ENCODE peak calls at places on chromosomes 2 and 18, in seven cellular contexts. K is HepG2; T is transverse colon; S is H7; L is HCT116; Z is lower lobe of right lung; P is CD8-positive, alpha-beta memory T cell. D is an unnamed sample. For H3K36me3, the result is how much of the 10 kb centered on the place peaks cover.

GRCh38 chr2:73176205-73176880 is 26.0 kb upstream of the NOTO start:
- DNase-seq in K (peak), T (peak), S (peak), L (no peak), Z (no peak), P (no peak), D (no peak)

GRCh38 chr18:47729356-47729755 is 201.1 kb downstream of the SMAD2 start:
- DNase-seq in K (no peak), T (no peak), S (no peak), L (no peak), Z (no peak), P (no peak), D (no peak)

GRCh38 chr2:237714690-237715458 is 83.7 kb upstream of the RBM44 start:
- DNase-seq in K (peak), T (no peak), S (peak), L (no peak), Z (no peak), P (no peak), D (peak)

GRCh38 chr2:128310761-128311160 is 7.9 kb downstream of the HS6ST1 start:
- DNase-seq in K (no peak), T (no peak), S (peak), L (no peak), Z (peak), P (no peak), D (no peak)

GRCh38 chr2:53018830-53019425 is 748.7 kb upstream of the CHAC2 start:
- DNase-seq in K (no peak), T (no peak), S (peak), L (no peak), Z (no peak), P (no peak), D (no peak)

GRCh38 chr2:221822416-221822815 is 250.3 kb upstream of the EPHA4 start:
- DNase-seq in K (no peak), T (no peak), S (no peak), L (no peak), Z (no peak), P (no peak), D (no peak)

GRCh38 chr2:30807249-30807648 is at the start of gene CAPN13:
- DNase-seq in K (no peak), T (peak), S (peak), L (peak), Z (no peak), P (no peak), D (no peak)

GRCh38 chr18:26429535-26429934 is 118.8 kb downstream of the KCTD1 start:
- DNase-seq in K (peak), T (no peak), S (peak), L (peak), Z (no peak), P (no peak), D (peak)

GRCh38 chr2:129087133-129087813 is 768.6 kb upstream of the HS6ST1 start:
- DNase-seq in K (no peak), T (no peak), S (no peak), L (no peak), Z (no peak), P (no peak), D (peak)

GRCh38 chr2:192119536-192119935 is 75.2 kb downstream of the TMEFF2 start:
- DNase-seq in K (no peak), T (no peak), S (no peak), L (no peak), Z (no peak), P (no peak), D (no peak)

GRCh38 chr18:26453370-26454030 is 94.9 kb downstream of the KCTD1 start:
- DNase-seq in K (no peak), T (no peak), S (no peak), L (no peak), Z (no peak), P (no peak), D (no peak)

GRCh38 chr2:67103161-67103560 is 294.0 kb upstream of the ETAA1 start:
- DNase-seq in K (no peak), T (no peak), S (no peak), L (no peak), Z (no peak), P (no peak), D (no peak)

GRCh38 chr2:156537147-156537546 is 101.0 kb downstream of the GPD2 start:
- DNase-seq in K (no peak), T (no peak), S (no peak), L (no peak), Z (no peak), P (no peak), D (peak)

GRCh38 chr2:105732096-105732495 is 12.6 kb upstream of the NCK2 start:
- DNase-seq in K (no peak), T (no peak), S (no peak), L (no peak), Z (no peak), P (no peak), D (no peak)

GRCh38 chr18:48002933-48003365 is 72.5 kb upstream of the SMAD2 start:
- DNase-seq in K (no peak), T (peak), S (no peak), L (peak), Z (peak), P (no peak), D (peak)

GRCh38 chr2:11387100-11387390 is 42.6 kb upstream of the ROCK2 start:
- DNase-seq in K (no peak), T (peak), S (no peak), L (no peak), Z (no peak), P (no peak), D (no peak)

GRCh38 chr2:137800386-137800785 is 163.9 kb upstream of the HNMT start:
- DNase-seq in K (no peak), T (no peak), S (no peak), L (no peak), Z (no peak), P (no peak), D (no peak)

GRCh38 chr2:177334940-177335543 is 57.5 kb upstream of the AGPS start:
- DNase-seq in K (peak), T (no peak), S (peak), L (peak), Z (no peak), P (no peak), D (no peak)

GRCh38 chr2:28137221-28137620 is 246.7 kb downstream of the BABAM2 start:
- DNase-seq in K (no peak), T (no peak), S (no peak), L (no peak), Z (no peak), P (no peak), D (peak)

GRCh38 chr18:46771141-46771540 is 14.3 kb upstream of the ST8SIA5 start:
- DNase-seq in K (no peak), T (no peak), S (no peak), L (no peak), Z (no peak), P (no peak), D (peak)

GRCh38 chr2:118224144-118224887 is 136.0 kb downstream of the INSIG2 start:
- DNase-seq in K (no peak), T (peak), S (peak), L (no peak), Z (peak), P (no peak), D (peak)

GRCh38 chr2:235371018-235371417 is 122.8 kb upstream of the AGAP1 start:
- DNase-seq in K (no peak), T (no peak), S (no peak), L (no peak), Z (no peak), P (no peak), D (no peak)

GRCh38 chr2:29260151-29260772 is 145.0 kb downstream of the CLIP4 start:
- DNase-seq in K (no peak), T (no peak), S (no peak), L (no peak), Z (no peak), P (no peak), D (no peak)

GRCh38 chr2:241010531-241011295 is 12.3 kb downstream of the SNED1 start:
- DNase-seq in K (no peak), T (no peak), S (no peak), L (no peak), Z (peak), P (no peak), D (no peak)

GRCh38 chr18:24503182-24503581 is 42.7 kb downstream of the HRH4 start:
- DNase-seq in K (no peak), T (no peak), S (no peak), L (no peak), Z (no peak), P (no peak), D (no peak)

GRCh38 chr2:42903821-42904575 is 111.6 kb upstream of the HAAO start:
- DNase-seq in K (no peak), T (no peak), S (peak), L (no peak), Z (no peak), P (no peak), D (no peak)

GRCh38 chr2:126756125-126756524 is 100.2 kb downstream of the GYPC start:
- DNase-seq in K (no peak), T (no peak), S (no peak), L (no peak), Z (no peak), P (no peak), D (no peak)

GRCh38 chr2:130387071-130387400 is 31.2 kb downstream of the PTPN18 start:
- DNase-seq in K (no peak), T (no peak), S (no peak), L (no peak), Z (no peak), P (no peak), D (no peak)

GRCh38 chr18:50757358-50757757 is 62.5 kb downstream of the MRO start:
- DNase-seq in K (no peak), T (peak), S (no peak), L (no peak), Z (no peak), P (no peak), D (no peak)

GRCh38 chr2:55779459-55780421 is 86.1 kb upstream of the PNPT1 start:
- DNase-seq in K (peak), T (no peak), S (no peak), L (peak), Z (no peak), P (no peak), D (no peak)

GRCh38 chr2:217573565-217573964 is 429.2 kb downstream of the TNS1 start:
- DNase-seq in K (no peak), T (no peak), S (no peak), L (no peak), Z (no peak), P (no peak), D (peak)

GRCh38 chr2:7448578-7449264 is 531.5 kb downstream of the RNF144A start:
- DNase-seq in K (no peak), T (no peak), S (no peak), L (no peak), Z (no peak), P (no peak), D (no peak)

GRCh38 chr2:3628241-3628679 is 29.7 kb upstream of the ALLC start:
- DNase-seq in K (no peak), T (no peak), S (peak), L (no peak), Z (no peak), P (no peak), D (no peak)

GRCh38 chr2:27886322-27886721 is 3.9 kb downstream of the RBKS start:
- DNase-seq in K (no peak), T (no peak), S (no peak), L (no peak), Z (no peak), P (no peak), D (no peak)

GRCh38 chr18:29681578-29681977 is 1361.0 kb downstream of the DSC3 start:
- DNase-seq in K (no peak), T (no peak), S (no peak), L (no peak), Z (no peak), P (no peak), D (no peak)

DNA sequence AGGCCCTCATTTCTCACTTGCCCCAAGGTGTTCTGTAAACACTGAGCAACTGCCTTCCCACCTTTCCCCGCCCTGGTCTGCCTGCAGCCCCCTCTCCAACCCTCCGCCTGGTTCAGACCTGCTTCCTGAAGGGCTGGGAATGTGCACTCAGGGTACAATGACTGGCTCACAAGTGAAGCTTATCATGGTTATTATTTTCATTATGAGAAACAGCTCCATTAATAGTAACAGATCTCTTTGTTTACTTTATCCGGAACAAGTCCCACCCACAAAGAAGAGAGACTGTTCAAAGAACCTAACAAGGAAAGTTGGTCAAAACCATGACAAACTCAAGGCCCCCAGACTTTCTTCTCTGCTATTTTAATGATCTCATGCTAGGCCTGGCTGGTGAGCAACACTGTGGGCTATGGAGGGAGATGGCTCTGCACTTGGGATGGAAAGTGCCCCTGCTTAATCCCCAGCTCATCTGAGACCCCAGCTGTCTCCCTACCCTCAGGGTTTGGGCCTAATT is 36.7 kb downstream of the ARHGAP25 start:
- DNase-seq in K (no peak), T (no peak), S (no peak), L (no peak), Z (no peak), P (no peak), D (no peak)
- H3K4me3 ChIP-seq in K (no peak), T (no peak), S (no peak), L (no peak), Z (no peak), P (peak), D (no peak)

GRCh38 chr18:12366794-12367193 is 10.2 kb downstream of the AFG3L2 start:
- DNase-seq in K (no peak), T (no peak), S (no peak), L (no peak), Z (no peak), P (no peak), D (no peak)
- H3K36me3 ChIP-seq in K (half or more), T (under half), S (under half), L (under half), Z (half or more), P (under half), D (under half)

DNA sequence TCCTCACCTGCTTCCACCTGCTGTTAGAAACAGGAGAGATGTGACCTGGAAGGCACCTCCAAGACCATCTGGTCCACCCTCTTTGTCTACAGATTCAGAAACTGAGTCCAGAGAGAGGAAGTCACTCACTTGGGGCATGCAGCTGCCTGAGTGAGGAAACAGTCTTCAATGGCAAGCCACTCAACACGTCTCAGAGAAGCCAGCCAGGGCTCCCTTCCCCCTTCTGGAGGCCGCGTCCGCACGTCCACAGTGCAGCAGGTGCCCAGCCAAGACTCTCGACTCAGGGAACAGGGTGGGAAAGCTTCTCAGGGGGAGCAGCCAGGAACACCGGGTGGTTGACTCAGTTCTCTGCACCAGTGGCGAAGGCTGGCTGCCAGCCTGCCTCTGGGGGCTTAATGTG is 201.7 kb downstream of the BCL11A start:
- DNase-seq in K (no peak), T (no peak), S (no peak), L (no peak), Z (no peak), P (no peak), D (no peak)
- H3K4me3 ChIP-seq in K (no peak), T (no peak), S (no peak), L (no peak), Z (no peak), P (no peak), D (no peak)

DNA sequence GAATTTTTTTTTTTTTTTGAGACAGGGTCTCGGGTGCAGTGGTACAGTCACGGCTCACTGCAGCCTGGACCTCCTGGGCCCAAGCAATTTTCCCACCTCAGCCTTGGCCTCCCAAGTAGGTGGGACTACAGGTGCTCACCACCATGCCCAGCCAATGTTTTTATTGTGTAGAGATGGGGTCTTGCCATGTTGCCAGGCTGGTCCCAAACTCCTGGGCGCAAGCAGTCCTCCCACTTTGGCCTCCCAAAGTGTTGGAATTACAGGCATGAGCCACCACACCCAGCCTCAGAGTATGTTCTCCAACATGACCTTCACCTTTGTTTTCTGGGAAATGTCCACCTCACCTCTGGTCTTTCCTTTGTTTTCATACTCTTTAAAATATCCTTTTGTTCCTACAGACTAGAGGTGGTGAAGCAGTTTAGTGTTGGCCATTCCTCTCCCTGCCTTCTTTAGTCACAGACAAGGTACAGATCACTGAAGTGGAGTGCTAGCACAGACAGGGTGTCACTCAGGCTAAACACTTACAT is 19.5 kb upstream of the MOCOS start:
- DNase-seq in K (no peak), T (no peak), S (no peak), L (no peak), Z (no peak), P (no peak), D (no peak)
- H3K36me3 ChIP-seq in K (under half), T (half or more), S (under half), L (under half), Z (half or more), P (under half), D (under half)

GRCh38 chr18:63407734-63408133 is 14.5 kb downstream of the VPS4B start:
- DNase-seq in K (no peak), T (no peak), S (no peak), L (no peak), Z (no peak), P (no peak), D (no peak)

GRCh38 chr18:63412949-63413348 is 9.3 kb downstream of the VPS4B start:
- DNase-seq in K (no peak), T (no peak), S (no peak), L (no peak), Z (no peak), P (no peak), D (no peak)

GRCh38 chr18:63405986-63406385 is 16.3 kb downstream of the VPS4B start:
- DNase-seq in K (no peak), T (no peak), S (no peak), L (no peak), Z (no peak), P (no peak), D (no peak)

GRCh38 chr18:63409301-63409700 is 13.0 kb downstream of the VPS4B start:
- DNase-seq in K (no peak), T (no peak), S (no peak), L (no peak), Z (no peak), P (no peak), D (peak)

GRCh38 chr18:63410792-63411191 is 11.5 kb downstream of the VPS4B start:
- DNase-seq in K (peak), T (no peak), S (no peak), L (no peak), Z (no peak), P (no peak), D (peak)
- H3K4me3 ChIP-seq in K (no peak), T (no peak), S (no peak), L (no peak), Z (no peak), P (no peak), D (no peak)

GRCh38 chr2:174585657-174586056 is 11.9 kb downstream of the WIPF1 start:
- DNase-seq in K (no peak), T (no peak), S (peak), L (no peak), Z (no peak), P (no peak), D (no peak)
- H3K36me3 ChIP-seq in K (under half), T (under half), S (under half), L (under half), Z (under half), P (half or more), D (under half)

DNA sequence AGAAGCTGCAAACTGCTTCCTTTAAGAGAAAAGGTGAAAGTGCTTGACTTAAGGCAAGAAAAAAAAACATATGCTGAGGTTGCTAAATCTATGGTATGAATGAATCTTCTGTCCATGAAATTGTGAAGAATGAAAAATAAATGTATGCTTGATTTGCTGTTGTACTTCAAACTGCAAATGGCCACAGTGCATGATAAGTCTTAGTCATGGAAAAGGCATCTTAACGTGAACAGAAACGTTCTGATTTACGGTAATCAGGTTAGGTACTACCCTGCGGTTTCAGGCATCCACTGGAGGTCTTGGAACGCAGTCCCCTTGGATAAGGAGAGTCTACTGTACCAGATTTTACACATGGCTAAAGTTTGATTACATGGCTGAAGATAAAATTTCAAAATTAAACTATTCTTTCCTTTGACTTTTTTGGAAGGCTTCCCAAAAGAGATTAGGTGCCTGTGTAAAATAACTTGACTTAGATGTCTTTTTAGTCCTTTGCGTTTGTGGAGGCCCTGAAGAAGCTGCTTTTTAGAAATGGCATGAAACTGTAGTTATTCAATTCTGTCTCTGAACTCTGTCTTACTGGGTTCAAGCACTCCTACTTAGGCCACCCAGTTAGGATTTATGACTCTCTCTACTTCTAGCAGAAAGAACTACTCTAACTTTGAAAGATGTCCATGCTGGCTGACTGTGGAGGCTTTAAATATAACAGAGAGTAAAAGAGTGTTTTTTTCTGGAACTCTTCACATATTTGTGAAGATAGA is 35.9 kb upstream of the SCN9A start:
- DNase-seq in K (no peak), T (no peak), S (no peak), L (peak), Z (no peak), P (no peak), D (no peak)
- H3K4me3 ChIP-seq in K (no peak), T (no peak), S (no peak), L (no peak), Z (no peak), P (no peak), D (no peak)

D was measured in MG63.